ENCODE peak calls at places on chromosomes 2 and 18, in ten cellular contexts. G is kidney epithelial cell, V is brain microvascular endothelial cell, I is HCT116, M is OCI-LY7, N is thoracic aorta, U is uterus, Q is cardiac fibroblast, L is A549, Y is endothelial cell. O is an unnamed sample.

GRCh38 chr2:236168110-236169067 is at the start of gene GBX2:
- DNase-seq in G (peak), V (peak), I (peak), M (no peak), N (no peak), U (no peak), Q (peak), L (peak), Y (peak), O (no peak)

GRCh38 chr2:96203130-96204028 is 5.2 kb downstream of the STARD7 start:
- DNase-seq in G (no peak), V (no peak), I (no peak), M (no peak), N (no peak), U (no peak), Q (no peak), L (no peak), Y (no peak), O (no peak)

GRCh38 chr2:47905454-47906260 is 641 bp downstream of the FBXO11 start:
- DNase-seq in G (no peak), V (peak), I (no peak), M (peak), N (peak), U (peak), Q (peak), L (no peak), Y (peak), O (peak)

GRCh38 chr2:176067587-176068002 is 16.2 kb downstream of the EVX2 start:
- DNase-seq in G (no peak), V (no peak), I (no peak), M (no peak), N (no peak), U (no peak), Q (no peak), L (no peak), Y (peak), O (no peak)

GRCh38 chr18:6980363-6980762 is 137.2 kb downstream of the LAMA1 start:
- DNase-seq in G (no peak), V (no peak), I (no peak), M (no peak), N (no peak), U (no peak), Q (no peak), L (no peak), Y (no peak), O (no peak)

GRCh38 chr2:210421916-210422315 is 54.6 kb downstream of the LANCL1 start:
- DNase-seq in G (peak), V (peak), I (no peak), M (no peak), N (no peak), U (no peak), Q (peak), L (no peak), Y (no peak), O (no peak)

GRCh38 chr2:68908392-68908970 is 37.3 kb upstream of the BMP10 start:
- DNase-seq in G (peak), V (peak), I (peak), M (peak), N (peak), U (peak), Q (peak), L (peak), Y (no peak), O (peak)

GRCh38 chr2:129857200-129857599 is 122.3 kb upstream of the RAB6C start:
- DNase-seq in G (no peak), V (no peak), I (no peak), M (no peak), N (no peak), U (no peak), Q (no peak), L (no peak), Y (no peak), O (no peak)

GRCh38 chr2:74010087-74010541 is 25.4 kb downstream of the TET3 start:
- DNase-seq in G (no peak), V (no peak), I (no peak), M (no peak), N (no peak), U (peak), Q (peak), L (no peak), Y (no peak), O (no peak)

GRCh38 chr2:28736034-28736433 is 15.6 kb upstream of the PPP1CB start:
- DNase-seq in G (no peak), V (no peak), I (no peak), M (no peak), N (peak), U (peak), Q (peak), L (no peak), Y (no peak), O (no peak)

GRCh38 chr2:70715161-70715985 is 52.6 kb downstream of the ADD2 start:
- DNase-seq in G (no peak), V (no peak), I (no peak), M (no peak), N (no peak), U (no peak), Q (no peak), L (no peak), Y (no peak), O (no peak)

GRCh38 chr2:60033325-60033724 is 520.1 kb downstream of the BCL11A start:
- DNase-seq in G (no peak), V (no peak), I (no peak), M (no peak), N (no peak), U (no peak), Q (no peak), L (no peak), Y (no peak), O (no peak)

GRCh38 chr2:85516649-85517389 is 22.1 kb upstream of the MAT2A start:
- DNase-seq in G (no peak), V (no peak), I (no peak), M (no peak), N (no peak), U (no peak), Q (no peak), L (peak), Y (no peak), O (no peak)

GRCh38 chr2:2866459-2866858 is 511.2 kb downstream of the EIPR1 start:
- DNase-seq in G (no peak), V (no peak), I (no peak), M (no peak), N (no peak), U (no peak), Q (no peak), L (no peak), Y (no peak), O (no peak)

GRCh38 chr2:101190753-101191516 is 39.8 kb upstream of the TBC1D8 start:
- DNase-seq in G (no peak), V (no peak), I (no peak), M (no peak), N (no peak), U (no peak), Q (no peak), L (no peak), Y (no peak), O (no peak)

GRCh38 chr2:170997893-170998477 is 68.9 kb downstream of the GORASP2 start:
- DNase-seq in G (no peak), V (no peak), I (no peak), M (no peak), N (no peak), U (no peak), Q (no peak), L (no peak), Y (no peak), O (no peak)

GRCh38 chr2:42742740-42743666 is 20.9 kb downstream of the OXER1 start:
- DNase-seq in G (no peak), V (no peak), I (no peak), M (no peak), N (no peak), U (no peak), Q (no peak), L (no peak), Y (no peak), O (no peak)

GRCh38 chr2:79982445-79982844 is 322.1 kb downstream of the LRRTM1 start:
- DNase-seq in G (no peak), V (no peak), I (no peak), M (peak), N (no peak), U (no peak), Q (no peak), L (no peak), Y (peak), O (no peak)

GRCh38 chr2:101045330-101045729 is 43.2 kb downstream of the RPL31 start:
- DNase-seq in G (no peak), V (no peak), I (no peak), M (no peak), N (no peak), U (no peak), Q (no peak), L (no peak), Y (no peak), O (no peak)

GRCh38 chr2:145759228-145759940 is 1239.5 kb upstream of the ZEB2 start:
- DNase-seq in G (no peak), V (no peak), I (no peak), M (no peak), N (no peak), U (no peak), Q (peak), L (no peak), Y (no peak), O (no peak)

GRCh38 chr18:57029761-57030160 is 117.1 kb upstream of the BOD1L2 start:
- DNase-seq in G (no peak), V (no peak), I (no peak), M (no peak), N (no peak), U (no peak), Q (no peak), L (no peak), Y (no peak), O (no peak)

GRCh38 chr2:55581435-55581834 is 36.0 kb downstream of the PPP4R3B start:
- DNase-seq in G (no peak), V (no peak), I (peak), M (no peak), N (no peak), U (no peak), Q (no peak), L (no peak), Y (peak), O (no peak)
- TF ChIP-seq CTCF in G (peak), V (peak), I (peak), M (peak), N (no peak), U (no peak), Q (peak), L (peak), Y (peak), O (peak)

DNA sequence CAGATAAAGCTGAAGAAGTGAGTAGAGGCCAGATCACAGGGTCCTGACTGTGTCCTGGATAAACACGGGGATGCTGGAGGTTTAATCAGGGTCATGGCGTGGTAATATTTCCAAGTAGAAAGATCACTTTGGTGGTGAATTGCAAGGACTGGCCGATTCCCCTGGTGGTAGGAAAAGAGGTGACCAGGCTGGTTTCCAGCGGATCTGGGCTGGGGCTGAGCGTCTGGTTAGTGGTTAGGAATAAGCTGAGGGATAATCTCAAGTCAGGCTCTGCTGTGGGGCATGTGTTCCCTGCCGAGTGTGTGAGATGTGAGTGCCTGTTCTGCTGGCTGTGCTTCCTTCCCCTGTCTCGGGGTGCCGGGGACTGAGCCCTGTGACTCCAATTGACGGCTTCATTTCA is 484.0 kb downstream of the TSN start:
- DNase-seq in G (no peak), V (no peak), I (no peak), M (no peak), N (no peak), U (no peak), Q (no peak), L (no peak), Y (no peak), O (no peak)
- TF ChIP-seq CTCF in G (no peak), V (no peak), I (no peak), M (no peak), N (no peak), U (no peak), Q (no peak), L (no peak), Y (no peak), O (no peak)

DNA sequence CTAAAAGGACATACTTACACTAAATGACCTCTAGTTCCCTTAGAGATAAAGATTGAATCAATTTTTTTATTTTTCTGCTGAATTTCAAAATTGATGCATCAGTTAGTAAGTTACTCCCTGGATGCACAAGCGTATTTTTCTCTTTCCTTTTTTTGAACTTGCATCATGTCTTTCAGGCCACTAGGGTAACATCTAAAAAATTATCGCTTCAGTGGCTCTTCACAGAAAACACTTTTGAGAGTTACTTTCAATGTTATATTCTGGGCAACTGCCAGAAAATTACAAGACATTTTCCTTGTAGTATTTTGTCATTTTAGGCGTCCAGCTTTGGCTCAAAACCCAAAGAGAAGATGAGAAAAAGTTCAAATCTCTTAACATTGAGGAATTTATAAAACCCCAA is 59.8 kb downstream of the DSEL start:
- DNase-seq in G (no peak), V (no peak), I (no peak), M (no peak), N (no peak), U (no peak), Q (peak), L (no peak), Y (no peak), O (no peak)
- TF ChIP-seq CTCF in G (no peak), V (no peak), I (no peak), M (no peak), N (no peak), U (no peak), Q (peak), L (no peak), Y (peak), O (peak)

GRCh38 chr2:207487650-207488315 is 42.0 kb upstream of the CREB1 start:
- DNase-seq in G (peak), V (peak), I (peak), M (no peak), N (no peak), U (no peak), Q (peak), L (peak), Y (no peak), O (peak)
- TF ChIP-seq CTCF in G (no peak), V (peak), I (no peak), M (no peak), N (no peak), U (no peak), Q (peak), L (no peak), Y (no peak), O (peak)

GRCh38 chr2:120177973-120178372 is 45.2 kb downstream of the TMEM185B start:
- DNase-seq in G (no peak), V (no peak), I (no peak), M (peak), N (no peak), U (no peak), Q (no peak), L (no peak), Y (no peak), O (no peak)

GRCh38 chr2:120176526-120176925 is 46.7 kb downstream of the TMEM185B start:
- DNase-seq in G (no peak), V (no peak), I (no peak), M (no peak), N (no peak), U (no peak), Q (no peak), L (no peak), Y (no peak), O (no peak)

GRCh38 chr2:120180066-120180465 is 43.1 kb downstream of the TMEM185B start:
- DNase-seq in G (no peak), V (no peak), I (no peak), M (no peak), N (no peak), U (no peak), Q (no peak), L (no peak), Y (no peak), O (no peak)

GRCh38 chr2:120175000-120175581 is 48.1 kb downstream of the TMEM185B start:
- DNase-seq in G (peak), V (peak), I (peak), M (peak), N (no peak), U (peak), Q (peak), L (peak), Y (peak), O (peak)

GRCh38 chr2:120177011-120177621 is 46.1 kb downstream of the TMEM185B start:
- DNase-seq in G (no peak), V (no peak), I (no peak), M (peak), N (no peak), U (no peak), Q (no peak), L (no peak), Y (no peak), O (no peak)
- TF ChIP-seq CTCF in G (no peak), V (peak), I (no peak), M (peak), N (no peak), U (no peak), Q (peak), L (no peak), Y (no peak), O (no peak)

GRCh38 chr2:10028407-10028987 is 14.9 kb upstream of the KLF11 start:
- DNase-seq in G (no peak), V (no peak), I (no peak), M (peak), N (no peak), U (no peak), Q (no peak), L (no peak), Y (no peak), O (no peak)
- TF ChIP-seq CTCF in G (no peak), V (peak), I (peak), M (peak), N (no peak), U (no peak), Q (no peak), L (no peak), Y (no peak), O (no peak)

DNA sequence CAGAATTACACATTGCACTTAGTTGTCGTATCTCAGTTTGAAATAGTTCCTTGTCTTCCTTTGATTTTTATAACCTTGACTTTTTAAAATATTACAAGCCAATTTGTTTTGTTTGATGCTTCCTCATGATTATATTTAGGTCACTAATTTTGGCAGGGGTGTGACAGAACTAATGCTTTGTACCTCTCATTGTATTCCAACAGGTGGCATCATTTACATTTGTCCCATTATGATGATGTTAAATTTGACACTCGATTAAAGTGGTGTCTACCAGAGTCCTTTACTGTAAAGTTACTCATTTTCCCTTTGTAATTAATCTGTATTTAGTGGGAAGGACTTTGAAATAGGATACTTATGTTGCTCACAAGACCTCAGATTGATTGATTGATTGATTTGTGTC is 21.5 kb upstream of the MFSD2B start:
- DNase-seq in G (no peak), V (no peak), I (no peak), M (peak), N (no peak), U (no peak), Q (peak), L (peak), Y (no peak), O (peak)
- TF ChIP-seq CTCF in G (no peak), V (peak), I (peak), M (peak), N (no peak), U (no peak), Q (peak), L (peak), Y (no peak), O (peak)

GRCh38 chr2:15780912-15781574 is 159.3 kb upstream of the MYCN start:
- DNase-seq in G (no peak), V (no peak), I (no peak), M (no peak), N (no peak), U (no peak), Q (no peak), L (peak), Y (no peak), O (no peak)
- TF ChIP-seq CTCF in G (peak), V (no peak), I (peak), M (no peak), N (no peak), U (no peak), Q (no peak), L (no peak), Y (no peak), O (no peak)

GRCh38 chr18:13712400-13713131 is 13.8 kb downstream of the FAM210A start:
- DNase-seq in G (no peak), V (no peak), I (no peak), M (no peak), N (no peak), U (no peak), Q (no peak), L (no peak), Y (no peak), O (no peak)
- TF ChIP-seq CTCF in G (no peak), V (no peak), I (no peak), M (no peak), N (no peak), U (no peak), Q (no peak), L (no peak), Y (no peak), O (no peak)

GRCh38 chr2:224362094-224362493 is 39.8 kb downstream of the FAM124B start:
- DNase-seq in G (no peak), V (no peak), I (no peak), M (no peak), N (no peak), U (no peak), Q (no peak), L (no peak), Y (no peak), O (no peak)

GRCh38 chr2:224363281-224363680 is 38.6 kb downstream of the FAM124B start:
- DNase-seq in G (no peak), V (no peak), I (no peak), M (no peak), N (no peak), U (no peak), Q (no peak), L (no peak), Y (no peak), O (no peak)

GRCh38 chr2:224357098-224357901 is 44.6 kb downstream of the FAM124B start:
- DNase-seq in G (no peak), V (peak), I (peak), M (peak), N (no peak), U (peak), Q (peak), L (peak), Y (peak), O (peak)

GRCh38 chr2:224360801-224361251 is 41.1 kb downstream of the FAM124B start:
- DNase-seq in G (no peak), V (no peak), I (no peak), M (no peak), N (no peak), U (no peak), Q (peak), L (no peak), Y (no peak), O (no peak)

GRCh38 chr2:224359569-224359968 is 42.3 kb downstream of the FAM124B start:
- DNase-seq in G (no peak), V (no peak), I (no peak), M (peak), N (no peak), U (no peak), Q (peak), L (no peak), Y (peak), O (no peak)
- TF ChIP-seq CTCF in G (peak), V (peak), I (peak), M (peak), N (no peak), U (no peak), Q (peak), L (peak), Y (peak), O (peak)

O was measured in HFFc6.